ENCODE peak calls at places on chromosomes 3 and 15, in nine cellular contexts. F is right cardiac atrium; R is left lung; A is adipocyte; P is IMR-90; W is fibroblast of lung; E is mesendoderm; M is ovary; Q is CD8-positive, alpha-beta memory T cell. U is an unnamed sample.

GRCh38 chr3:24451461-24452099 is 43.1 kb downstream of the THRB start:
- DNase-seq in R (no peak), F (peak; percentile 24), P (no peak), W (no peak), Q (no peak), M (no peak), A (no peak), E (no peak), U (no peak)

GRCh38 chr3:133408961-133409360 is 9.1 kb downstream of the BFSP2 start:
- DNase-seq in W (peak; percentile 67), Q (no peak), R (no peak), F (no peak), P (peak; percentile 64), A (peak; percentile 68), E (no peak), M (no peak), U (peak; percentile 89)

GRCh38 chr3:133479895-133480669 is 80.2 kb downstream of the BFSP2 start:
- DNase-seq in W (no peak), Q (no peak), E (peak; percentile 57), M (no peak), A (no peak), R (no peak), F (no peak), P (no peak), U (no peak)

GRCh38 chr3:122803977-122804376 is 9.1 kb downstream of the SLC49A4 start:
- DNase-seq in R (no peak), E (no peak), A (no peak), P (no peak), W (no peak), M (no peak), Q (no peak), F (no peak), U (no peak)

GRCh38 chr15:28904023-28904422 is 18.2 kb downstream of the APBA2 start:
- DNase-seq in F (no peak), P (no peak), R (no peak), A (no peak), M (no peak), Q (no peak), E (no peak), W (no peak), U (no peak)

GRCh38 chr3:48851407-48851806 is 3.7 kb upstream of the PRKAR2A start:
- DNase-seq in Q (no peak), P (peak; percentile 66), R (no peak), W (peak; percentile 40), E (peak; percentile 26), M (no peak), F (no peak), A (peak; percentile 49), U (no peak)

GRCh38 chr3:177478170-177478859 is 281.0 kb upstream of the TBL1XR1 start:
- DNase-seq in R (peak; percentile 34), M (peak; percentile 13), W (peak; percentile 100), P (peak; percentile 100), F (no peak), E (no peak), A (peak; percentile 97), Q (no peak), U (peak; percentile 83)

GRCh38 chr3:176814252-176814651 is 383.0 kb downstream of the TBL1XR1 start:
- DNase-seq in M (no peak), Q (no peak), F (peak; percentile 67), W (peak; percentile 54), A (peak; percentile 85), P (peak; percentile 43), R (peak; percentile 33), E (peak; percentile 94), U (no peak)

GRCh38 chr15:31977812-31978662 is 52.3 kb upstream of the CHRNA7 start:
- DNase-seq in W (peak; percentile 18), R (no peak), M (no peak), F (peak; percentile 84), Q (peak; percentile 23), E (peak; percentile 72), P (peak; percentile 14), A (peak; percentile 70), U (peak; percentile 63)

GRCh38 chr15:31977138-31977537 is 53.2 kb upstream of the CHRNA7 start:
- DNase-seq in F (no peak), P (no peak), A (no peak), Q (no peak), M (no peak), R (no peak), E (no peak), W (no peak), U (no peak)

GRCh38 chr15:31974855-31975421 is 55.4 kb upstream of the CHRNA7 start:
- DNase-seq in A (peak; percentile 68), M (no peak), P (peak; percentile 0), Q (no peak), R (no peak), E (peak; percentile 82), F (no peak), W (no peak), U (no peak)

GRCh38 chr15:31974154-31974794 is 56.0 kb upstream of the CHRNA7 start:
- DNase-seq in R (no peak), F (no peak), E (no peak), M (no peak), Q (no peak), A (no peak), W (no peak), P (no peak), U (no peak)

DNA sequence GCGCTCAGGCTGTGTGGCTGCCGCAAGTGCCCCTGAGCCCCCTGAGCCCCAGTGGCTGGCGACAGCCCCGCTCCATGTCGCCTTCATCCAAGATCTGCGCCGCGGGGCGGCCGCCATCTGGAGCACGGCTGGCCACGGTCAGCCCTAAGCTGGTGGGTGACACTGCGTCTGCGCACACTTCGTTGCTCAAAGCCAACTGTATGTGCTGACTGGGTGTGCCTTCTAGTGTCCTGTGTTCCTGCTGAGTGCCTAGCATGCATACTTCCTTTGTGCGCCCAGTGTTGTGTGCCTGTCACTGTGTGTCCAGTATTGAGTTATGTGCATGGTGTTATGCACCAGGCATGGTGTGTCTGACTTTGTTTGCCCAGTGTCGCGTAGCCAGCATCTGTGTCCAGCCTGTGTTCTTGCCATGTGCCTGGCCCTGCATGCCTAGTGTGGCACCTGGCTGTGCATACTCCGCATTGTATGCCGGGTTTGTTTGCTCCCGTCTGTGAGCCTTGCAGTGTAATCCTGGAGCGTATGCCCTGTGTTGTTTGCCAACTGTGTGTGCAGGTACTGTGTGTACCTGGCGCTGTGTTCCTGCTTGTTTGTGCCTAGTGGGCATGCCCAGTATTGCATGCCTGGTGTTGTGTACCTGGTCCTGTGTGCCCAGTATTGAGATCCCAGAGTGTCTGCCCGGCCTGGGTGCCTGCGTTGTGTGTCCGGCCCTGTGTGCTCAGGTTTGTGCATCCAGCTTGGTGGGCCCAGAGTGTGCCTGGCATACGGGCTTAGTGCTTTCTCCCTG is 54.7 kb upstream of the CHRNA7 start:
- DNase-seq in F (peak; percentile 80), W (no peak), A (peak; percentile 44), M (no peak), Q (no peak), R (no peak), E (no peak), P (no peak), U (no peak)
- H3K4me3 ChIP-seq in F (no peak overlapping the region), W (no peak overlapping the region), A (peak overlapping the region; percentile 58), M (no peak overlapping the region), Q (no peak overlapping the region), R (no peak overlapping the region), E (no peak overlapping the region), P (no peak overlapping the region), U (no peak overlapping the region)

GRCh38 chr3:32322311-32322710 is 69.3 kb upstream of the CMTM7 start:
- DNase-seq in A (no peak), R (no peak), E (peak; percentile 48), P (no peak), M (no peak), W (no peak), Q (no peak), F (no peak), U (no peak)

GRCh38 chr3:32321095-32321835 is 70.4 kb upstream of the CMTM7 start:
- DNase-seq in P (no peak), W (no peak), Q (no peak), M (no peak), R (no peak), E (peak; percentile 82), A (no peak), F (no peak), U (no peak)

GRCh38 chr3:32323605-32324004 is 68.0 kb upstream of the CMTM7 start:
- DNase-seq in M (no peak), Q (no peak), E (no peak), A (no peak), F (no peak), W (no peak), P (no peak), R (no peak), U (no peak)

GRCh38 chr3:32325957-32326356 is 65.7 kb upstream of the CMTM7 start:
- DNase-seq in R (no peak), P (no peak), W (peak; percentile 22), A (no peak), M (no peak), E (no peak), Q (no peak), F (no peak), U (no peak)

DNA sequence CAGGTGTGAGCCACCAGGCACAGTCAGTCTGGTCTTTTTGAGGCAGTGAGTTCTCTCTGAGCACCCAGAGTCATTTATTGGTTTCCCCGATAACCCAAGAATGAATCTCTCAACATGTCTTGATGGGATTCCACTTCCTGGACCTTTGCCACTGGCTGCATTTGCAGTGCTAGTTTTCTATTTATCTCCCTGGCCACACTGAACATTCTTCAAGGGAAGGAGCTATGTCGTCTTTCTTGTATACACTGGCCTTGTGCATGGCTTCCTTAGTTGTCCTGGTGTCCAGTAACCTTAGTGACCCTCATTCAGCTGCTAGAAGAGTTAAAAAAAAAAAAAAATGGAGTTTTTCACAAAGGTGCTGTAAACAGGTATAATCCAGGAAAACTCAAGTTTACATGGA is 64.9 kb upstream of the CMTM7 start:
- DNase-seq in Q (no peak), P (no peak), M (no peak), E (no peak), F (no peak), W (no peak), A (no peak), R (no peak), U (no peak)
- H3K4me1 ChIP-seq in Q (no peaks in the 10 kb centered on the region), P (no peaks in the 10 kb centered on the region), M (no peaks in the 10 kb centered on the region), E (peaks cover 7% of the 10 kb centered on the region), F (peaks cover 3% of the 10 kb centered on the region), W (no peaks in the 10 kb centered on the region), A (peaks cover 16% of the 10 kb centered on the region), R (no peaks in the 10 kb centered on the region), U (no peaks in the 10 kb centered on the region)

GRCh38 chr3:192919895-192920294 is 2.2 kb upstream of the MB21D2 start:
- DNase-seq in E (no peak), M (no peak), A (no peak), R (no peak), F (no peak), W (no peak), P (no peak), Q (no peak), U (no peak)

GRCh38 chr3:192918275-192918588 is 576 bp upstream of the MB21D2 start:
- DNase-seq in F (no peak), W (no peak), E (no peak), M (no peak), P (no peak), R (no peak), Q (no peak), A (no peak), U (no peak)

GRCh38 chr3:192920406-192920805 is 2.8 kb upstream of the MB21D2 start:
- DNase-seq in W (no peak), P (no peak), Q (no peak), A (no peak), F (no peak), R (no peak), M (no peak), E (no peak), U (no peak)

GRCh38 chr3:192923731-192924130 is 6.1 kb upstream of the MB21D2 start:
- DNase-seq in M (no peak), Q (no peak), R (no peak), W (no peak), E (no peak), F (no peak), A (no peak), P (no peak), U (no peak)

GRCh38 chr3:192921793-192922192 is 4.1 kb upstream of the MB21D2 start:
- DNase-seq in A (no peak), Q (no peak), M (no peak), P (no peak), R (no peak), F (no peak), W (no peak), E (no peak), U (no peak)
- H3K4me3 ChIP-seq in A (no peak overlapping the region), Q (no peak overlapping the region), M (no peak overlapping the region), P (no peak overlapping the region), R (no peak overlapping the region), F (no peak overlapping the region), W (no peak overlapping the region), E (no peak overlapping the region), U (no peak overlapping the region)

DNA sequence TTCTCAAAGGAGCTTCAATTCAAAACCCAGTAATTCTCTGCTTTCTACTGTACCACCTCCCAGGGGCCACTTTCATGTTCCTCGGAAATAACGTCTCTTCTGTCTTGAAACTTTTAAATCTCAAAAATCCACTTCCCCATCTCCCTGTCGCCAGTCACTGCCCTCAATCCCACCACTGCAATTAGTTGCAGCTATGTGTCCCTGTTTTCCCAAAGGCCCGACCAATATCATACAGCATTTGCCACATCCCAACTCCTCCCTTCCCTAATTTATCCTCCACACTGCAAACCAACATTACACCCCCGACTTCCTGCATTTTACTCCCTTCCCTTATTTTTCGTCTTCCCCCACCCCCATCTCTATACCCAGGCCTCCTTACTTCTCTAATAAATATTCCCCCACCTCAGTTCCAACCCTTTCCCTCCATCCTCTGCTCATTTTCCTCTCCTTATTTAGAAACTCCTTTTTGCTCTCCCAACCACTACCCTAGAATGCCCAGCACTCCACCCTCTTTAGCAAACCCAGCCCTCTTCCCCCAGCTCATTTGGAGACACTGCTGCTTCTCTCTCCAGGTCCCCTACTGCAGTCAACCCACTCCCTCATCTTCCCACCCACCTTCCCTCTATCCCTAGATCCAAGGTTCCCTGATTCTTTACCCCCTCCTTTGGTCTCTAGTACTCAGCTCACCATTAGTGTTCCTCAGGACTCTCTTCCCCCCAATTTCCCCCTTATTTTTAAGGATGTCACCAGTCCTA is 1.1 kb downstream of the NPTN start:
- DNase-seq in F (peak; percentile 48), Q (no peak), A (peak; percentile 78), M (no peak), R (peak; percentile 43), W (peak; percentile 76), P (peak; percentile 59), E (peak; percentile 83), U (peak; percentile 48)
- H3K4me1 ChIP-seq in F (peaks cover 7% of the 10 kb centered on the region), Q (peaks cover 45% of the 10 kb centered on the region), A (peaks cover 45% of the 10 kb centered on the region), M (peaks cover 6% of the 10 kb centered on the region), R (peaks cover 42% of the 10 kb centered on the region), W (peaks cover 18% of the 10 kb centered on the region), P (peaks cover 15% of the 10 kb centered on the region), E (peaks cover 8% of the 10 kb centered on the region), U (peaks cover 52% of the 10 kb centered on the region)

U was measured in SJSA1.